ENCODE peak calls at places on chromosomes 13 and 19, in seven cellular contexts. T, O, M, Q, V, W and D are unnamed samples.

GRCh38 chr19:54532528-54532927 is 29.9 kb downstream of the LAIR2 start:
- DNase-seq in T (no peak), O (no peak), M (no peak), Q (no peak), V (no peak), W (no peak), D (no peak)

GRCh38 chr19:35563207-35563829 is at the start of gene ATP4A:
- DNase-seq in T (no peak), O (no peak), M (peak), Q (no peak), V (no peak), W (no peak), D (no peak)

GRCh38 chr19:35142531-35143230 is 374 bp upstream of the FXYD7 start:
- DNase-seq in T (no peak), O (no peak), M (no peak), Q (peak), V (peak), W (no peak), D (peak)

GRCh38 chr13:71578048-71578447 is 289.0 kb downstream of the DACH1 start:
- DNase-seq in T (no peak), O (no peak), M (no peak), Q (no peak), V (no peak), W (no peak), D (no peak)

GRCh38 chr13:36129539-36129938 is 1.6 kb downstream of the DCLK1 start:
- DNase-seq in T (no peak), O (no peak), M (no peak), Q (no peak), V (no peak), W (no peak), D (no peak)

GRCh38 chr13:113938246-113938645 is 35.6 kb downstream of the C13orf46 start:
- DNase-seq in T (no peak), O (no peak), M (no peak), Q (no peak), V (no peak), W (no peak), D (no peak)

GRCh38 chr13:41416276-41416675 is 41.1 kb upstream of the RGCC start:
- DNase-seq in T (no peak), O (no peak), M (no peak), Q (no peak), V (no peak), W (no peak), D (no peak)

GRCh38 chr13:24149306-24150032 is 11.1 kb upstream of the SPATA13 start:
- DNase-seq in T (no peak), O (no peak), M (no peak), Q (no peak), V (no peak), W (peak), D (no peak)

GRCh38 chr19:48670699-48671455 is 1.9 kb downstream of the NTN5 start:
- DNase-seq in T (no peak), O (no peak), M (no peak), Q (no peak), V (no peak), W (no peak), D (no peak)

GRCh38 chr13:30142502-30143211 is 164.7 kb downstream of the KATNAL1 start:
- DNase-seq in T (peak), O (peak), M (no peak), Q (no peak), V (no peak), W (peak), D (no peak)

GRCh38 chr19:56273563-56274117 is 1.1 kb downstream of the EDDM13 start:
- DNase-seq in T (no peak), O (peak), M (no peak), Q (no peak), V (no peak), W (peak), D (no peak)

GRCh38 chr13:40275636-40276035 is 390.8 kb downstream of the FOXO1 start:
- DNase-seq in T (no peak), O (peak), M (no peak), Q (no peak), V (no peak), W (peak), D (no peak)

GRCh38 chr19:46813570-46814358 is 25.4 kb upstream of the SLC1A5 start:
- DNase-seq in T (peak), O (peak), M (no peak), Q (no peak), V (no peak), W (peak), D (no peak)

GRCh38 chr13:19586904-19587634 is 25.7 kb upstream of the TPTE2 start:
- DNase-seq in T (no peak), O (peak), M (no peak), Q (peak), V (no peak), W (peak), D (no peak)

GRCh38 chr13:33355470-33355869 is 69.9 kb upstream of the STARD13 start:
- DNase-seq in T (peak), O (no peak), M (no peak), Q (no peak), V (no peak), W (no peak), D (no peak)

GRCh38 chr13:74975122-74975521 is 506.8 kb downstream of the TBC1D4 start:
- DNase-seq in T (no peak), O (no peak), M (no peak), Q (no peak), V (no peak), W (no peak), D (no peak)

GRCh38 chr13:33931397-33931987 is 113.5 kb downstream of the RFC3 start:
- DNase-seq in T (peak), O (peak), M (no peak), Q (no peak), V (no peak), W (peak), D (peak)

GRCh38 chr13:20489185-20489820 is 36.4 kb downstream of the CRYL1 start:
- DNase-seq in T (peak), O (no peak), M (no peak), Q (peak), V (no peak), W (no peak), D (no peak)

GRCh38 chr19:30898353-30899103 is 450.7 kb downstream of the TSHZ3 start:
- DNase-seq in T (no peak), O (no peak), M (peak), Q (no peak), V (no peak), W (no peak), D (no peak)

GRCh38 chr13:112727581-112727980 is 37.7 kb downstream of the ATP11A start:
- DNase-seq in T (no peak), O (no peak), M (no peak), Q (no peak), V (no peak), W (no peak), D (no peak)

GRCh38 chr13:39217471-39217870 is 179.2 kb downstream of the NHLRC3 start:
- DNase-seq in T (no peak), O (no peak), M (no peak), Q (no peak), V (no peak), W (no peak), D (no peak)

GRCh38 chr19:5961969-5962945 is 15.7 kb downstream of the RANBP3 start:
- DNase-seq in T (peak), O (no peak), M (no peak), Q (no peak), V (no peak), W (no peak), D (peak)

GRCh38 chr13:99522288-99522687 is 21.0 kb downstream of the TM9SF2 start:
- DNase-seq in T (no peak), O (no peak), M (no peak), Q (no peak), V (no peak), W (no peak), D (no peak)